ENCODE peak calls at places on chromosomes 7 and 10, in four cellular contexts. I, W, D and Z are unnamed samples.

GRCh38 chr10:103238506-103239252 is 7.0 kb upstream of the RPEL1 start:
- DNase-seq in I (no peak), W (no peak), D (no peak), Z (no peak)

GRCh38 chr10:32376027-32376426 is 29.1 kb upstream of the EPC1 start:
- DNase-seq in I (no peak), W (no peak), D (no peak), Z (no peak)

GRCh38 chr7:101717986-101718746 is 89.1 kb upstream of the MYL10 start:
- DNase-seq in I (no peak), W (no peak), D (no peak), Z (no peak)

GRCh38 chr7:75732764-75733630 is 5.7 kb downstream of the HIP1 start:
- DNase-seq in I (no peak), W (no peak), D (no peak), Z (no peak)

GRCh38 chr10:34956756-34957155 is 133.4 kb downstream of the CUL2 start:
- DNase-seq in I (no peak), W (no peak), D (no peak), Z (no peak)

GRCh38 chr7:127089146-127089545 is 163.6 kb downstream of the GRM8 start:
- DNase-seq in I (no peak), W (no peak), D (no peak), Z (no peak)

GRCh38 chr10:7397049-7397448 is 13.8 kb downstream of the SFMBT2 start:
- DNase-seq in I (no peak), W (no peak), D (no peak), Z (no peak)

GRCh38 chr7:43664681-43665080 is 64.6 kb downstream of the COA1 start:
- DNase-seq in I (no peak), W (no peak), D (no peak), Z (no peak)

GRCh38 chr10:28845009-28845682 is 167.8 kb downstream of the BAMBI start:
- DNase-seq in I (no peak), W (no peak), D (no peak), Z (no peak)

GRCh38 chr10:97124211-97124610 is 61.5 kb downstream of the SLIT1 start:
- DNase-seq in I (no peak), W (no peak), D (no peak), Z (no peak)

GRCh38 chr7:39741942-39742623 is 118.7 kb downstream of the RALA start:
- DNase-seq in I (peak), W (no peak), D (peak), Z (no peak)

GRCh38 chr7:23347682-23348180 is 48.6 kb downstream of the MALSU1 start:
- DNase-seq in I (no peak), W (no peak), D (no peak), Z (no peak)

GRCh38 chr7:43906327-43907010 is at the start of gene URGCP:
- DNase-seq in I (peak), W (no peak), D (peak), Z (peak)

GRCh38 chr10:317926-318325 is 182.7 kb downstream of the ZMYND11 start:
- DNase-seq in I (no peak), W (no peak), D (no peak), Z (no peak)

GRCh38 chr7:94838717-94839116 is 68.7 kb upstream of the PPP1R9A start:
- DNase-seq in I (no peak), W (no peak), D (no peak), Z (no peak)

GRCh38 chr7:44567884-44568283 is 5.8 kb downstream of the DDX56 start:
- DNase-seq in I (no peak), W (no peak), D (no peak), Z (no peak)

GRCh38 chr10:131955591-131956340 is 26.0 kb downstream of the BNIP3 start:
- DNase-seq in I (no peak), W (no peak), D (no peak), Z (no peak)

GRCh38 chr10:13201132-13201531 is 33.0 kb downstream of the UCMA start:
- DNase-seq in I (no peak), W (no peak), D (no peak), Z (no peak)

GRCh38 chr10:23362879-23363787 is 18.5 kb upstream of the C10orf67 start:
- DNase-seq in I (no peak), W (no peak), D (peak), Z (no peak)

GRCh38 chr7:69683002-69683401 is 84.7 kb downstream of the AUTS2 start:
- DNase-seq in I (no peak), W (no peak), D (no peak), Z (no peak)